ENCODE peak calls at places on chromosomes 16 and 17, in five cellular contexts. I is H1; M is stomach; Y is CD4-positive, alpha-beta T cell; D is CD8-positive, alpha-beta T cell. S is an unnamed sample.

GRCh38 chr17:79081571-79082276 is 7.1 kb downstream of the ENGASE start:
- DNase-seq in M (no peak), Y (no peak), I (no peak), D (no peak), S (no peak)

GRCh38 chr16:68893710-68894705 is 50.7 kb downstream of the TANGO6 start:
- DNase-seq in M (no peak), Y (no peak), D (no peak), I (peak; percentile 56), S (no peak)

GRCh38 chr17:72516772-72517399 is 396.1 kb downstream of the SOX9 start:
- DNase-seq in D (no peak), I (no peak), M (no peak), Y (no peak), S (peak; percentile 64)

GRCh38 chr17:4215882-4216411 is 47.8 kb downstream of the ANKFY1 start:
- DNase-seq in Y (no peak), I (no peak), D (no peak), M (no peak), S (no peak)

GRCh38 chr17:2018716-2019490 is 6.2 kb downstream of the RTN4RL1 start:
- DNase-seq in D (no peak), I (no peak), M (no peak), Y (no peak), S (no peak)

GRCh38 chr17:82392209-82392920 is 20.8 kb downstream of the UTS2R start:
- DNase-seq in Y (no peak), D (no peak), M (no peak), I (no peak), S (no peak)

GRCh38 chr17:67942810-67943209 is 53.5 kb downstream of the C17orf58 start:
- DNase-seq in M (no peak), D (no peak), Y (no peak), I (no peak), S (no peak)

GRCh38 chr17:65627892-65628622 is 66.6 kb upstream of the AXIN2 start:
- DNase-seq in Y (no peak), M (peak; percentile 67), I (no peak), D (no peak), S (no peak)

GRCh38 chr16:84357191-84357651 is 11.1 kb upstream of the ATP2C2 start:
- DNase-seq in D (no peak), M (no peak), Y (no peak), I (no peak), S (no peak)

GRCh38 chr16:52581530-52581929 is 34.6 kb upstream of the TOX3 start:
- DNase-seq in D (no peak), I (no peak), Y (no peak), M (no peak), S (no peak)

GRCh38 chr16:54409982-54410381 is 123.4 kb upstream of the IRX3 start:
- DNase-seq in D (no peak), Y (no peak), M (no peak), I (no peak), S (no peak)

GRCh38 chr16:80023865-80024264 is 423.3 kb upstream of the MAF start:
- DNase-seq in I (no peak), M (no peak), D (no peak), Y (no peak), S (no peak)

GRCh38 chr17:28384281-28385036 is 13.0 kb downstream of the SARM1 start:
- DNase-seq in M (peak; percentile 88), D (peak; percentile 60), Y (peak; percentile 58), I (peak; percentile 77), S (peak; percentile 78)

GRCh38 chr17:35732806-35733136 is 1.3 kb downstream of the RASL10B start:
- DNase-seq in M (no peak), D (no peak), I (no peak), Y (no peak), S (no peak)
- TF ChIP-seq CTCF in M (no peak), D (no peak), I (no peak), Y (no peak), S (no peak)

GRCh38 chr16:66205287-66206167 is 161.0 kb upstream of the CDH5 start:
- DNase-seq in M (no peak), D (no peak), Y (no peak), I (peak; percentile 35), S (no peak)
- H3K27me3 ChIP-seq in M (no peaks in the 10 kb centered on the region), D (no peaks in the 10 kb centered on the region), Y (no peaks in the 10 kb centered on the region), I (no peaks in the 10 kb centered on the region), S (no peaks in the 10 kb centered on the region)

GRCh38 chr17:48506246-48506645 is 24.6 kb downstream of the HOXB1 start:
- DNase-seq in Y (no peak), M (no peak), I (no peak), D (no peak), S (no peak)
- TF ChIP-seq CTCF in Y (no peak), M (no peak), I (no peak), D (no peak), S (no peak)

DNA sequence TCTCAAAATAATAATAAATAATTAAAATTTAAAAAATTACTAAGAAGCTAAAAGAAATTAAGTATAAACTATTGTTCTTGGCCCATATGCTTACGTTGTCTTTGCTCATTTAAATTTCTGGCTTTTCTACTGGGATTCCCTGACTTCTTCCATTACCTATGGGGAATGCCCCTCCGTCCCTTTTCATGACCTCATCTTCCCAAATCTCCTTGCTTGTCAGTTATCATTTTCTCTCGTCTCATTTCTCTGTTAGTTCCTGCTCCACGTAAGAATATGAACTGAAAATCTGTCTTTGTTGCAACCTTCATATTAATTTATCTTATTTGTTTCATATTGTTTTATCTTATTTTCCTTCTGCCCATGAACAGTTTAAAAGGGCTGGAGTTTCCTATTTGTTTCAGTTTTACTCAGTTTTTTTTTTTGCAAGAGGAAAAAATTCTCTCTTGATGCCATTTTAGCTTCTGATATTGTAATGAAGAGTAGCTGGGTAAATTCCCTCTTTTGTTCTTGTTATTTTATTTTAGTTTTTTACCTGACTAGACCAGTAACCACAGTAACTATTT is 2.5 kb upstream of the DNAJA2 start:
- DNase-seq in Y (no peak), D (no peak), M (no peak), I (no peak), S (peak; percentile 20)
- H3K27me3 ChIP-seq in Y (no peaks in the 10 kb centered on the region), D (no peaks in the 10 kb centered on the region), M (no peaks in the 10 kb centered on the region), I (no peaks in the 10 kb centered on the region), S (no peaks in the 10 kb centered on the region)

DNA sequence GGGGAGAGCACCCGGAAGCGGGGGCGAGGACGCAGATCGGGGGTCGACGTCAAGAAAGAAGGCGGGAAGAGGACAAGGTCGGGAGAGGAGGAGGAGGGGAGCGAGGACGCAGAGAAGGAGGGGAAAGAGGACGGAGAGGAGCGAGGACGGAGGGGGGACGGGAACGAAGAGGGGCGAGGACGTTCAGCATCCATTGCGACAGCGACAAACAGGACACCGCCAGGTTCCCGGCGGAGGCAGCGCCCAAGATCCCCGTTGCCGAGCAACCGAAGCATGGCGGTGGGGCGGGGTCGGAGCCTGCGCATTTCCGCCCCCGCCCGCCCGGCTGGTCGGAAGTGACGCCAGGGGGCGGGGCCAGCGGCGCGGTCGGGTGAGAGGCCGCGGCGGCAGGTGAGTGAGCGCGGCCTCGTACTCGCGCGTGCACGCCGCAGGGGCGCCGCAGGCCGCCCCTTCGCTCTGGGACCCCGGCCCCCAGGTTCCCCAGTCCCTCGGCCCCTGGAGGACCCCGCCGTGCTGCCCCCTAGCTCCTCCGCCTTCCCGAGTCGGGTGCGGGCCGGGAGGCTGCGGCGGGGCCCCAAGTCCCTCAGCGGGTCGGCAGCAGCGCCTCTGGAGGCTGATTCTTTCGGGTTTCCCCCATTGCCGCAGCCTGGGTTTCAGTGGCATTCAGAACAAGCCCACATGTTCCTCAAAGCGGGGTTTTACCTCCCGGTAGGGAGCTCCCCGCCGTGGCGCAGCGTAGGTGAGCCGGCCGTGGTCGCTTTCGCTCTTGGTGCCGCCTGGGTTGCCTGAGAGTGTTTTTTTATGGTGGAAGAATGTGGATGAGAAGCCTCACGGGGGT is at the start of gene FAM234A:
- DNase-seq in I (peak; percentile 94), D (peak; percentile 96), Y (peak; percentile 92), M (peak; percentile 96), S (peak; percentile 96)
- TF ChIP-seq CTCF in I (peak; percentile 27), D (peak; percentile 52), Y (peak; percentile 63), M (peak; percentile 18), S (peak; percentile 59)